ENCODE peak calls at places on chromosomes 16 and 17, in four cellular contexts. P is erythroblast, U is A549, M is transverse colon. I is an unnamed sample.

GRCh38 chr17:66580178-66580577 is 254.7 kb upstream of the CACNG5 start:
- DNase-seq in U (peak; percentile 26), M (peak; percentile 30), P (no peak), I (peak; percentile 34)

GRCh38 chr16:11621920-11622651 is 35.4 kb upstream of the LITAF start:
- DNase-seq in U (no peak), P (peak; percentile 11), M (no peak), I (no peak)

GRCh38 chr16:16029431-16030011 is 80.1 kb downstream of the ABCC1 start:
- DNase-seq in M (no peak), U (no peak), P (no peak), I (no peak)

GRCh38 chr16:13076878-13077277 is 175.5 kb downstream of the SHISA9 start:
- DNase-seq in U (no peak), P (no peak), M (no peak), I (no peak)

GRCh38 chr16:81767987-81768592 is 11.0 kb upstream of the PLCG2 start:
- DNase-seq in P (no peak), U (peak; percentile 33), M (no peak), I (no peak)

GRCh38 chr16:73069581-73070262 is 21.8 kb upstream of the ZFHX3 start:
- DNase-seq in U (no peak), M (no peak), P (no peak), I (no peak)

GRCh38 chr17:53127331-53127730 is 695.4 kb upstream of the KIF2B start:
- DNase-seq in M (no peak), P (no peak), U (no peak), I (no peak)

GRCh38 chr17:68296217-68297140 is 5.2 kb downstream of the ARSG start:
- DNase-seq in M (peak; percentile 52), P (no peak), U (no peak), I (no peak)

GRCh38 chr17:2449486-2449885 is 48.6 kb upstream of the MNT start:
- DNase-seq in M (no peak), U (no peak), P (no peak), I (no peak)

GRCh38 chr16:8063151-8063550 is 527.2 kb downstream of the TMEM114 start:
- DNase-seq in M (no peak), U (no peak), P (no peak), I (no peak)

GRCh38 chr16:51982715-51983680 is 563.9 kb downstream of the TOX3 start:
- DNase-seq in M (peak; percentile 15), P (peak; percentile 73), U (peak; percentile 25), I (peak; percentile 11)

GRCh38 chr16:31474173-31474714 is 2.3 kb downstream of the TGFB1I1 start:
- DNase-seq in M (no peak), P (peak; percentile 80), U (no peak), I (no peak)

GRCh38 chr17:11925271-11926021 is 71.8 kb downstream of the ZNF18 start:
- DNase-seq in M (no peak), P (no peak), U (no peak), I (no peak)

GRCh38 chr16:1188781-1189189 is 35.9 kb downstream of the CACNA1H start:
- DNase-seq in M (peak; percentile 44), U (no peak), P (peak; percentile 72), I (peak; percentile 65)

GRCh38 chr17:40327244-40327666 is 18.3 kb downstream of the RARA start:
- DNase-seq in P (no peak), U (no peak), M (no peak), I (no peak)

GRCh38 chr17:51258756-51259573 is 884 bp downstream of the MBTD1 start:
- DNase-seq in P (peak; percentile 62), U (peak; percentile 34), M (peak; percentile 34), I (peak; percentile 23)

GRCh38 chr16:90016339-90016950 is 2.8 kb downstream of the DBNDD1 start:
- DNase-seq in U (no peak), M (no peak), P (no peak), I (no peak)

GRCh38 chr17:63445571-63446217 is 412 bp downstream of the CYB561 start:
- DNase-seq in U (peak; percentile 92), M (peak; percentile 62), P (no peak), I (peak; percentile 75)

GRCh38 chr17:76726231-76726765 is at the start of gene JMJD6:
- DNase-seq in P (peak; percentile 97), M (peak; percentile 98), U (peak; percentile 99), I (peak; percentile 90)

DNA sequence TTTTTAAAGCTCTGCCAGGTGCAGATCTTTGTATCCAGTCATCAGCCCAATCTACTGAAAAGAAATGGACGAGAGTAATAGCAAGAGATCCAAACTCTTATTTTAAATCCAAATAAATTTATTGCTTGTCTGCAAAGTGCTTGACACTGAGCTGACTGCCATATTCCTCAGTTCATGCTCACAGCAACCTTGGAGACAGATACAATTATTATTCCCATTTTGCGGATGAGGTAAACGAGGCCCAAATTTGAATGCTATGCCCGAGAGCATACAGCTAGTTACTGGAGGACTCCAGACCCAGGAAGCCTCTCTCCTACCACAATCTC is 620 bp downstream of the NOB1 start:
- DNase-seq in P (no peak), M (no peak), U (no peak), I (no peak)
- TF ChIP-seq POLR2A in P (no peak), M (no peak), U (no peak), I (no peak)

GRCh38 chr16:88767546-88767945 is 17.5 kb downstream of the PIEZO1 start:
- DNase-seq in P (peak; percentile 60), M (no peak), U (no peak), I (no peak)
- TF ChIP-seq POLR2A in P (no peak), M (no peak), U (no peak), I (no peak)

GRCh38 chr17:48728232-48729231 is at the start of gene HOXB13:
- DNase-seq in U (peak; percentile 86), P (no peak), M (peak; percentile 73), I (peak; percentile 85)
- TF ChIP-seq POLR2A in U (peak; percentile 36), P (no peak), M (peak; percentile 54), I (no peak)

GRCh38 chr16:59263980-59264379 is 529.9 kb upstream of the GOT2 start:
- DNase-seq in M (no peak), P (no peak), U (no peak), I (no peak)
- TF ChIP-seq POLR2A in M (no peak), P (no peak), U (no peak), I (no peak)

DNA sequence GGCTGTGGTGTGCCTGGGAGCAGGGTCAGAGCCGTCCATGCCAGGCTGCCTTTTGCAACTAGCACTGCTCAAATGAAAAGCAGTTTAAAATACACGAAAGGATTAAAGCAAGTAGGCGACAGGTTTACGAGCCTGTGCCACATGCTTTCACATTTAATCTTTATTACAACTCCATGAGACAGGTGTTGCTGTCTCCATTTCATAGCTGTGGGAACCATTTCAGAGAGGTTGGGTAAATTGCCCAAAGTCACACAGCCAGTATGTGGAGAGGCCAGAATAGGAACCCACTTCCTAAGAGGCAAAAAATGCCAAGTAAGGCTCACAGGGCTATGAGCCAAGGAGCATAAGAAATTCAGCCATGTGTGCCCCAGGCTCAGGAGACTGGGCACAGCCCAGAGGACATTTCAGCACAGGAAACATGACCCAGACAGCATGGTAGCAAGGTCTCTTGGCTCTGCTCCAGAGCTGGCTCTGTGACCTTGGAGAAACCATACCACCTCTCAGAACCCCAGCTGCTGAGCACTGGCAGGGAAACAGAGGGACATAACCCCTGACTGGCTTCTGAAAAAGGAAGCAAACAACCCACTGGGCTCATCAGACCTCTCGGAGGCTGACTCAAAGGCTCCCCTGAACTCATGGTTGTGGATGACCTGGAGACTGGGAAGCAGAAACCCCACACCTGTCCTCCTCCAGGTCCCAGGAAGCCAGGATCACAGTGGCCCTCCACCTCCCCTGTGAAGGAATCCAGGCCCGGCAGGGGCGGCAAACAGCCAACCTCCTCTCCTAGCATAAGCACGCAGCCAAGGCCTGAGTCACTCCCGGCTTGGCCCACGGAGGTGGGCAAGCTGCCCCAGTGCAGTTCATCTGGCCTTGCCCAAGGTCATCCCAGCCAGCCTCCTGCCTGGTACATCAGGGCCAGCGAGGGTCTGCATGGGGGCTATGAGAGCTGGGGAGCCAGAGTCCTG is 40.3 kb upstream of the MRPS23 start:
- DNase-seq in U (peak; percentile 83), M (peak; percentile 69), P (no peak), I (peak; percentile 93)
- TF ChIP-seq POLR2A in U (no peak), M (no peak), P (no peak), I (no peak)